ENCODE peak calls at places on chromosomes 7 and 10, in eight cellular contexts. G is naive thymus-derived CD4-positive, alpha-beta T cell; I is body of pancreas; T is K562; S is CD8-positive, alpha-beta memory T cell; C is mesenchymal stem cell; F is mammary epithelial cell; H is HepG2. N is an unnamed sample. For H3K9me3, the result is how much of the 10 kb centered on the place peaks cover.

GRCh38 chr7:34160261-34160752 is 255.0 kb downstream of the BMPER start:
- DNase-seq in G (no peak), I (no peak), T (no peak), S (no peak), C (peak), F (peak), H (no peak), N (no peak)

GRCh38 chr10:91434041-91434440 is 23.9 kb downstream of the HECTD2 start:
- DNase-seq in G (no peak), I (no peak), T (no peak), S (no peak), C (peak), F (peak), H (no peak), N (no peak)

GRCh38 chr10:118501637-118502440 is 93.6 kb downstream of the PRLHR start:
- DNase-seq in G (no peak), I (no peak), T (no peak), S (no peak), C (no peak), F (peak), H (no peak), N (no peak)

GRCh38 chr10:48507933-48508830 is 96.7 kb downstream of the ARHGAP22 start:
- DNase-seq in G (no peak), I (no peak), T (no peak), S (no peak), C (no peak), F (no peak), H (no peak), N (no peak)

GRCh38 chr10:112092529-112092928 is 91.0 kb downstream of the GPAM start:
- DNase-seq in G (no peak), I (no peak), T (no peak), S (no peak), C (no peak), F (no peak), H (no peak), N (no peak)

GRCh38 chr10:95480901-95481491 is 80.2 kb downstream of the SORBS1 start:
- DNase-seq in G (no peak), I (no peak), T (no peak), S (no peak), C (no peak), F (peak), H (peak), N (no peak)

GRCh38 chr10:131983780-131984179 is 2.1 kb upstream of the BNIP3 start:
- DNase-seq in G (no peak), I (no peak), T (no peak), S (no peak), C (peak), F (peak), H (peak), N (no peak)

GRCh38 chr10:63588436-63589180 is 67.4 kb downstream of the REEP3 start:
- DNase-seq in G (no peak), I (no peak), T (no peak), S (no peak), C (peak), F (peak), H (no peak), N (no peak)

GRCh38 chr7:4010923-4011656 is 671.0 kb upstream of the FOXK1 start:
- DNase-seq in G (no peak), I (no peak), T (no peak), S (no peak), C (no peak), F (no peak), H (no peak), N (no peak)

GRCh38 chr7:75772081-75773077 is at the start of gene CCL26:
- DNase-seq in G (no peak), I (peak), T (no peak), S (no peak), C (peak), F (peak), H (peak), N (no peak)

GRCh38 chr10:92384741-92385140 is 93.8 kb downstream of the MARCHF5 start:
- DNase-seq in G (no peak), I (no peak), T (no peak), S (no peak), C (no peak), F (no peak), H (no peak), N (no peak)

GRCh38 chr7:95886501-95887090 is 114.2 kb downstream of the DYNC1I1 start:
- DNase-seq in G (no peak), I (no peak), T (no peak), S (no peak), C (peak), F (peak), H (peak), N (no peak)

GRCh38 chr7:36272567-36273269 is 116.9 kb upstream of the ANLN start:
- DNase-seq in G (no peak), I (peak), T (no peak), S (no peak), C (peak), F (no peak), H (peak), N (no peak)

GRCh38 chr7:72336887-72337821 is 75.0 kb downstream of the CALN1 start:
- DNase-seq in G (no peak), I (no peak), T (no peak), S (no peak), C (no peak), F (no peak), H (no peak), N (no peak)

GRCh38 chr10:70715853-70716795 is 43.8 kb downstream of the ADAMTS14 start:
- DNase-seq in G (no peak), I (no peak), T (peak), S (no peak), C (peak), F (peak), H (peak), N (no peak)

GRCh38 chr10:84540022-84540616 is 211.7 kb downstream of the CCSER2 start:
- DNase-seq in G (no peak), I (no peak), T (no peak), S (no peak), C (peak), F (peak), H (no peak), N (no peak)

GRCh38 chr10:103470755-103471653 is 8.0 kb downstream of the CALHM3 start:
- DNase-seq in G (no peak), I (no peak), T (peak), S (peak), C (no peak), F (no peak), H (no peak), N (peak)

GRCh38 chr10:71632200-71632820 is 87.3 kb downstream of the C10orf105 start:
- DNase-seq in G (no peak), I (no peak), T (peak), S (no peak), C (no peak), F (no peak), H (no peak), N (no peak)

GRCh38 chr10:128414568-128414967 is 288.3 kb upstream of the MKI67 start:
- DNase-seq in G (no peak), I (no peak), T (no peak), S (no peak), C (no peak), F (no peak), H (no peak), N (no peak)

GRCh38 chr10:71278691-71279588 is 40.1 kb upstream of the SLC29A3 start:
- DNase-seq in G (no peak), I (no peak), T (no peak), S (no peak), C (no peak), F (no peak), H (no peak), N (no peak)

DNA sequence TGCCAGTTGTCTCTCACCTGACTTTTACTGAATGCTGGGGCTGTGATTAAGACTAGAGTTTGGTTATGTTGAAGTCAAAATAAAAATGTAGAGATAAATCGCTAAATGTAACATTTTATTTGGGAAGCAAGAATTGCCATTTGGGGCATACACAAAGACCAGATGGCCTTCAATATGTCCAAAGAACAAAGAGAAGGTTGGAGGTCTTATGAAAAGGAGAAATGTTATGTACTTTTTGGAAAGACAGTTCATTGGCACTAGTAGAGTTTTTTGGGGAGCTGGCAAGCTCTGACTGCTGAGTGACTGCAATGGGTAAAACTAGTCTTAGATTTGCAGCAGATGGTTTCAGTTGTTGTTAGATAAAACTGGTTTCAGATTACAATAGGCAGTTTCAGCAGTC is 35.6 kb upstream of the GALNT17 start:
- DNase-seq in G (no peak), I (no peak), T (no peak), S (no peak), C (no peak), F (no peak), H (no peak), N (no peak)
- H3K9me3 ChIP-seq in G (under half), I (under half), T (under half), S (under half), C (under half), F (under half), H (under half), N (under half)

DNA sequence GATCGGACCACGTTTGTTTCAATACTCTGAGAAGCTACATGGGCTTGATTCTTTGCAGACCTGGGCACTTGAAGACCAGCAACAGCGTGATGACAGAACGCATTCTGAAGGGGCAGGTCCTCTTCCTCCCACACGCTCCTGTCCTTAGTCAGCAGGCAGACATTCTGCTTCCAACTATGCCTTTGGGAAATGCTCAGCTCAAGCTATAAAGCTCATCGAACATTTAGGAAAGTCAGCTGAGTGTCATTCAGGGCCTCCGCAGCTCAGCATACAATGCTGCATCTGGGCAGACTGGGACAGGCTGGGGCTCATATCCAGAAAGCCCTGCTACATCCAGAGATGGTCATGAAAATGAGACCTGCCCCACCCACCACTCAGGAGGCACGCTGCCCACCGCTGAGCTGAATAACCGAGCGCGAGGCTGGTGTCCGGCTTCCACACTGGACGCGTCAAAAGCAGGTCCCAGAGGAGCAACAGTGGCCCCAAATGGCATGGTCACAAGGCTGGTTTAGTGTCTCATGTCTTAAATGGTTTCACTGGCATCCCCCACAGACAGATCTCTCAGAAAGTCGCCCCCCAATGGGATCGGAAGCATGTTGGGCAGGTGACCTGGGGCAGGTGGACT is 274.0 kb downstream of the DNAJB6 start:
- DNase-seq in G (no peak), I (no peak), T (no peak), S (no peak), C (no peak), F (no peak), H (no peak), N (no peak)
- H3K9me3 ChIP-seq in G (under half), I (under half), T (under half), S (under half), C (under half), F (under half), H (under half), N (under half)

GRCh38 chr10:26331376-26331775 is 106.8 kb upstream of the APBB1IP start:
- DNase-seq in G (no peak), I (no peak), T (no peak), S (no peak), C (no peak), F (no peak), H (no peak), N (no peak)
- H3K9me3 ChIP-seq in G (under half), I (under half), T (under half), S (under half), C (under half), F (under half), H (under half), N (under half)

DNA sequence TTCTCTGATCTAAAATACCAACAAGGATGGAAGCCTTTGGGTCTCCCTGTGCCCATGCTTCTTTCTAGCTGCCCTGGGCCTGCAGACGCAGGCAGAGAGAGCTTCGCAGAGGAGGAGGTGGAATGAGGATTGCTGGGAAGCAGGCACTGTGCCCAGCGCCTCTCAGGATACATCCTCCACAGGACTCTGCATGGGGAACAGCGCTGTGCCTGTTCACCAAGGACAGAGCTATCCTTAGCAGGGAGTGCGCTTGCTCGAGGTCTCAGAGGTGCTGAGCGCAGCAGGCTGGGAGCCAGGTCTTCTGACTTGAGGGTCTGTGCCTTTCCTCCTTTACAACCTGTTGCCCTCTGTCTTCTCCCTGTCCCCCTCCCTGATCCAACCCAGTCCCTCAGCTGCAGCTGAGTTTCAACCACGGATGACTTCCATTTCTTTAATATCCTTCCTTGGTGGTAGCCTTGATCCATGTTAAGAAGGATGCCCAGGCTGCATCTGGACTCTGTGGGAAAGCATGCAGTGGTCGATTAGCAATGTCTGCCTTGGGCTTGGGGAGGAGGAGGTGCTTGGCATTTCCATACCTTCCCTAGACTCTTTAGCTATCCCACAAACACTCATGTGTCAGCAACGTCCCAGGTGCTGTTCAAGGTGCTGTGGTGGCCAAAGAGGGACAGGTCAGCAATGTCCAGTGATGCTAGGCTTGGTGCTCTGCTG is 219.6 kb upstream of the GPR26 start:
- DNase-seq in G (no peak), I (no peak), T (no peak), S (no peak), C (no peak), F (no peak), H (no peak), N (no peak)
- H3K9me3 ChIP-seq in G (under half), I (under half), T (under half), S (under half), C (under half), F (under half), H (under half), N (under half)

GRCh38 chr7:158256091-158256816 is 331.4 kb downstream of the PTPRN2 start:
- DNase-seq in G (no peak), I (no peak), T (no peak), S (no peak), C (no peak), F (no peak), H (no peak), N (no peak)
- H3K9me3 ChIP-seq in G (under half), I (under half), T (under half), S (under half), C (under half), F (half or more), H (under half), N (under half)

N was measured in T-helper 17 cell.